ENCODE peak calls at places on chromosomes 16 and 17, in ten cellular contexts. One of them, this sample, is unnamed.

GRCh38 chr16:11182381-11182780 is 73.6 kb downstream of the SOCS1 start:
- DNase-seq in Peyer's patch: no peak
- DNase-seq in esophagus squamous epithelium: no peak
- DNase-seq in AG09319: no peak
- DNase-seq in DMS53: no peak
- DNase-seq in AG08395: no peak
- DNase-seq in HFF-Myc: no peak
- DNase-seq in thoracic aorta: no peak
- DNase-seq in NCI-H1930: no peak
- DNase-seq in glomerular endothelial cell: no peak
- DNase-seq in this sample: no peak

GRCh38 chr17:45147102-45147580 is 1.1 kb upstream of the HEXIM1 start:
- DNase-seq in Peyer's patch: no peak
- DNase-seq in esophagus squamous epithelium: no peak
- DNase-seq in AG09319: no peak
- DNase-seq in DMS53: peak; percentile 92
- DNase-seq in AG08395: peak; percentile 58
- DNase-seq in HFF-Myc: no peak
- DNase-seq in thoracic aorta: no peak
- DNase-seq in NCI-H1930: no peak
- DNase-seq in glomerular endothelial cell: no peak
- DNase-seq in this sample: no peak

GRCh38 chr17:2435852-2436251 is 35.0 kb upstream of the MNT start:
- DNase-seq in Peyer's patch: no peak
- DNase-seq in esophagus squamous epithelium: no peak
- DNase-seq in AG09319: no peak
- DNase-seq in DMS53: peak; percentile 97
- DNase-seq in AG08395: no peak
- DNase-seq in HFF-Myc: no peak
- DNase-seq in thoracic aorta: no peak
- DNase-seq in NCI-H1930: no peak
- DNase-seq in glomerular endothelial cell: no peak
- DNase-seq in this sample: no peak

GRCh38 chr17:40373324-40373723 is 8.8 kb upstream of the GJD3 start:
- DNase-seq in Peyer's patch: no peak
- DNase-seq in esophagus squamous epithelium: no peak
- DNase-seq in AG09319: no peak
- DNase-seq in DMS53: no peak
- DNase-seq in AG08395: peak; percentile 46
- DNase-seq in HFF-Myc: no peak
- DNase-seq in thoracic aorta: no peak
- DNase-seq in NCI-H1930: no peak
- DNase-seq in glomerular endothelial cell: no peak
- DNase-seq in this sample: no peak

GRCh38 chr17:74782571-74782970 is 6.4 kb upstream of the NAT9 start:
- DNase-seq in Peyer's patch: no peak
- DNase-seq in esophagus squamous epithelium: no peak
- DNase-seq in AG09319: no peak
- DNase-seq in DMS53: no peak
- DNase-seq in AG08395: no peak
- DNase-seq in HFF-Myc: no peak
- DNase-seq in thoracic aorta: no peak
- DNase-seq in NCI-H1930: no peak
- DNase-seq in glomerular endothelial cell: no peak
- DNase-seq in this sample: no peak

GRCh38 chr16:57826706-57827625 is 24.7 kb upstream of the KIFC3 start:
- DNase-seq in Peyer's patch: peak; percentile 71
- DNase-seq in esophagus squamous epithelium: no peak
- DNase-seq in AG09319: no peak
- DNase-seq in DMS53: no peak
- DNase-seq in AG08395: no peak
- DNase-seq in HFF-Myc: no peak
- DNase-seq in thoracic aorta: no peak
- DNase-seq in NCI-H1930: no peak
- DNase-seq in glomerular endothelial cell: no peak
- DNase-seq in this sample: no peak

GRCh38 chr17:29566473-29567361 is at the start of gene ABHD15:
- DNase-seq in Peyer's patch: peak; percentile 90
- DNase-seq in esophagus squamous epithelium: no peak
- DNase-seq in AG09319: peak; percentile 27
- DNase-seq in DMS53: peak; percentile 89
- DNase-seq in AG08395: peak; percentile 87
- DNase-seq in HFF-Myc: no peak
- DNase-seq in thoracic aorta: no peak
- DNase-seq in NCI-H1930: peak; percentile 31
- DNase-seq in glomerular endothelial cell: no peak
- DNase-seq in this sample: peak; percentile 67

GRCh38 chr16:58411336-58411735 is 19.1 kb downstream of the GINS3 start:
- DNase-seq in Peyer's patch: no peak
- DNase-seq in esophagus squamous epithelium: no peak
- DNase-seq in AG09319: no peak
- DNase-seq in DMS53: no peak
- DNase-seq in AG08395: no peak
- DNase-seq in HFF-Myc: no peak
- DNase-seq in thoracic aorta: no peak
- DNase-seq in NCI-H1930: no peak
- DNase-seq in glomerular endothelial cell: no peak
- DNase-seq in this sample: no peak

GRCh38 chr17:66750756-66751543 is 84.0 kb upstream of the CACNG5 start:
- DNase-seq in Peyer's patch: no peak
- DNase-seq in esophagus squamous epithelium: no peak
- DNase-seq in AG09319: no peak
- DNase-seq in DMS53: no peak
- DNase-seq in AG08395: no peak
- DNase-seq in HFF-Myc: no peak
- DNase-seq in thoracic aorta: no peak
- DNase-seq in NCI-H1930: no peak
- DNase-seq in glomerular endothelial cell: no peak
- DNase-seq in this sample: no peak

GRCh38 chr17:64084940-64085649 is 44.8 kb downstream of the ERN1 start:
- DNase-seq in Peyer's patch: no peak
- DNase-seq in esophagus squamous epithelium: no peak
- DNase-seq in AG09319: no peak
- DNase-seq in DMS53: no peak
- DNase-seq in AG08395: no peak
- DNase-seq in HFF-Myc: no peak
- DNase-seq in thoracic aorta: no peak
- DNase-seq in NCI-H1930: no peak
- DNase-seq in glomerular endothelial cell: no peak
- DNase-seq in this sample: no peak

GRCh38 chr17:70658324-70658723 is 489.0 kb downstream of the KCNJ2 start:
- DNase-seq in Peyer's patch: no peak
- DNase-seq in esophagus squamous epithelium: no peak
- DNase-seq in AG09319: no peak
- DNase-seq in DMS53: no peak
- DNase-seq in AG08395: no peak
- DNase-seq in HFF-Myc: no peak
- DNase-seq in thoracic aorta: no peak
- DNase-seq in NCI-H1930: no peak
- DNase-seq in glomerular endothelial cell: no peak
- DNase-seq in this sample: no peak

GRCh38 chr16:50859628-50860360 is 117.9 kb downstream of the CYLD start:
- DNase-seq in Peyer's patch: peak; percentile 58
- DNase-seq in esophagus squamous epithelium: no peak
- DNase-seq in AG09319: no peak
- DNase-seq in DMS53: no peak
- DNase-seq in AG08395: no peak
- DNase-seq in HFF-Myc: no peak
- DNase-seq in thoracic aorta: no peak
- DNase-seq in NCI-H1930: no peak
- DNase-seq in glomerular endothelial cell: no peak
- DNase-seq in this sample: peak; percentile 9

GRCh38 chr16:4935231-4935855 is 1.6 kb downstream of the PPL start:
- DNase-seq in Peyer's patch: peak; percentile 75
- DNase-seq in esophagus squamous epithelium: no peak
- DNase-seq in AG09319: peak; percentile 84
- DNase-seq in DMS53: no peak
- DNase-seq in AG08395: peak; percentile 92
- DNase-seq in HFF-Myc: no peak
- DNase-seq in thoracic aorta: peak; percentile 68
- DNase-seq in NCI-H1930: no peak
- DNase-seq in glomerular endothelial cell: no peak
- DNase-seq in this sample: peak; percentile 78

GRCh38 chr16:5073279-5073629 is 1.6 kb downstream of the ALG1 start:
- DNase-seq in Peyer's patch: no peak
- DNase-seq in esophagus squamous epithelium: no peak
- DNase-seq in AG09319: no peak
- DNase-seq in DMS53: no peak
- DNase-seq in AG08395: no peak
- DNase-seq in HFF-Myc: no peak
- DNase-seq in thoracic aorta: no peak
- DNase-seq in NCI-H1930: no peak
- DNase-seq in glomerular endothelial cell: no peak
- DNase-seq in this sample: no peak

GRCh38 chr17:9557846-9558245 is 17.8 kb downstream of the STX8 start:
- DNase-seq in Peyer's patch: no peak
- DNase-seq in esophagus squamous epithelium: no peak
- DNase-seq in AG09319: no peak
- DNase-seq in DMS53: no peak
- DNase-seq in AG08395: no peak
- DNase-seq in HFF-Myc: no peak
- DNase-seq in thoracic aorta: no peak
- DNase-seq in NCI-H1930: no peak
- DNase-seq in glomerular endothelial cell: no peak
- DNase-seq in this sample: no peak

GRCh38 chr16:2779978-2780898 is 3.2 kb upstream of the ELOB start:
- DNase-seq in Peyer's patch: peak; percentile 38
- DNase-seq in esophagus squamous epithelium: no peak
- DNase-seq in AG09319: no peak
- DNase-seq in DMS53: no peak
- DNase-seq in AG08395: no peak
- DNase-seq in HFF-Myc: no peak
- DNase-seq in thoracic aorta: no peak
- DNase-seq in NCI-H1930: no peak
- DNase-seq in glomerular endothelial cell: no peak
- DNase-seq in this sample: no peak

GRCh38 chr17:75260679-75261335 is 599 bp downstream of the GGA3 start:
- DNase-seq in Peyer's patch: no peak
- DNase-seq in esophagus squamous epithelium: no peak
- DNase-seq in AG09319: no peak
- DNase-seq in DMS53: no peak
- DNase-seq in AG08395: no peak
- DNase-seq in HFF-Myc: no peak
- DNase-seq in thoracic aorta: no peak
- DNase-seq in NCI-H1930: no peak
- DNase-seq in glomerular endothelial cell: no peak
- DNase-seq in this sample: no peak

GRCh38 chr17:12395733-12396354 is 269.8 kb upstream of the MYOCD start:
- DNase-seq in Peyer's patch: no peak
- DNase-seq in esophagus squamous epithelium: no peak
- DNase-seq in AG09319: no peak
- DNase-seq in DMS53: peak; percentile 11
- DNase-seq in AG08395: no peak
- DNase-seq in HFF-Myc: no peak
- DNase-seq in thoracic aorta: no peak
- DNase-seq in NCI-H1930: no peak
- DNase-seq in glomerular endothelial cell: no peak
- DNase-seq in this sample: no peak

GRCh38 chr16:19113577-19114358 is at the start of gene ITPRIPL2:
- DNase-seq in Peyer's patch: peak; percentile 83
- DNase-seq in esophagus squamous epithelium: no peak
- DNase-seq in AG09319: peak; percentile 84
- DNase-seq in DMS53: peak; percentile 89
- DNase-seq in AG08395: peak; percentile 92
- DNase-seq in HFF-Myc: peak; percentile 65
- DNase-seq in thoracic aorta: peak; percentile 69
- DNase-seq in NCI-H1930: peak; percentile 21
- DNase-seq in glomerular endothelial cell: no peak
- DNase-seq in this sample: peak; percentile 75

GRCh38 chr16:4870138-4870671 is 22.9 kb downstream of the UBN1 start:
- DNase-seq in Peyer's patch: peak; percentile 33
- DNase-seq in esophagus squamous epithelium: no peak
- DNase-seq in AG09319: no peak
- DNase-seq in DMS53: no peak
- DNase-seq in AG08395: no peak
- DNase-seq in HFF-Myc: no peak
- DNase-seq in thoracic aorta: no peak
- DNase-seq in NCI-H1930: no peak
- DNase-seq in glomerular endothelial cell: no peak
- DNase-seq in this sample: peak; percentile 29

GRCh38 chr16:767743-768235 is 7.3 kb downstream of the MSLN start:
- DNase-seq in Peyer's patch: no peak
- DNase-seq in esophagus squamous epithelium: no peak
- DNase-seq in AG09319: no peak
- DNase-seq in DMS53: no peak
- DNase-seq in AG08395: no peak
- DNase-seq in HFF-Myc: no peak
- DNase-seq in thoracic aorta: no peak
- DNase-seq in NCI-H1930: no peak
- DNase-seq in glomerular endothelial cell: no peak
- DNase-seq in this sample: no peak

GRCh38 chr16:16075463-16076399 is 126.3 kb downstream of the ABCC1 start:
- DNase-seq in Peyer's patch: peak; percentile 68
- DNase-seq in esophagus squamous epithelium: no peak
- DNase-seq in AG09319: peak; percentile 50
- DNase-seq in DMS53: no peak
- DNase-seq in AG08395: no peak
- DNase-seq in HFF-Myc: no peak
- DNase-seq in thoracic aorta: no peak
- DNase-seq in NCI-H1930: no peak
- DNase-seq in glomerular endothelial cell: no peak
- DNase-seq in this sample: peak; percentile 51

GRCh38 chr17:57868007-57868774 is 18.3 kb upstream of the MRPS23 start:
- DNase-seq in Peyer's patch: peak; percentile 82
- DNase-seq in esophagus squamous epithelium: peak; percentile 32
- DNase-seq in AG09319: peak; percentile 84
- DNase-seq in DMS53: peak; percentile 71
- DNase-seq in AG08395: peak; percentile 94
- DNase-seq in HFF-Myc: peak; percentile 91
- DNase-seq in thoracic aorta: peak; percentile 69
- DNase-seq in NCI-H1930: no peak
- DNase-seq in glomerular endothelial cell: no peak
- DNase-seq in this sample: peak; percentile 59

GRCh38 chr17:81652901-81653771 is 3.2 kb downstream of the PDE6G start:
- DNase-seq in Peyer's patch: no peak
- DNase-seq in esophagus squamous epithelium: no peak
- DNase-seq in AG09319: no peak
- DNase-seq in DMS53: no peak
- DNase-seq in AG08395: no peak
- DNase-seq in HFF-Myc: no peak
- DNase-seq in thoracic aorta: no peak
- DNase-seq in NCI-H1930: no peak
- DNase-seq in glomerular endothelial cell: no peak
- DNase-seq in this sample: no peak

GRCh38 chr16:84144301-84144858 is 597 bp downstream of the HSDL1 start:
- DNase-seq in Peyer's patch: peak; percentile 56
- DNase-seq in esophagus squamous epithelium: no peak
- DNase-seq in AG09319: no peak
- DNase-seq in DMS53: peak; percentile 48
- DNase-seq in AG08395: peak; percentile 38
- DNase-seq in HFF-Myc: no peak
- DNase-seq in thoracic aorta: no peak
- DNase-seq in NCI-H1930: peak; percentile 1
- DNase-seq in glomerular endothelial cell: no peak
- DNase-seq in this sample: no peak

GRCh38 chr17:82985973-82986372 is 93.4 kb upstream of the METRNL start:
- DNase-seq in Peyer's patch: peak; percentile 85
- DNase-seq in esophagus squamous epithelium: no peak
- DNase-seq in AG09319: no peak
- DNase-seq in DMS53: no peak
- DNase-seq in AG08395: peak; percentile 41
- DNase-seq in HFF-Myc: peak; percentile 48
- DNase-seq in thoracic aorta: no peak
- DNase-seq in NCI-H1930: no peak
- DNase-seq in glomerular endothelial cell: no peak
- DNase-seq in this sample: peak; percentile 45

This sample was measured in mucosa of gallbladder.